ENCODE peak calls at places on chromosomes 5 and 9, in seven cellular contexts. R is NCI-H524 treated with DMSO at 0.1 percent for 48 hours; Z is M059J; B is WTC11; C is activated naive CD4-positive, alpha-beta T cell; X is C1 segment of cervical spinal cord; S is left colon. V is an unnamed sample.

GRCh38 chr9:136312436-136312835 is 8.5 kb upstream of the CCDC187 start:
- DNase-seq in R (no peak), Z (peak; percentile 44), B (no peak), C (no peak), X (peak; percentile 7), S (no peak), V (peak; percentile 30)

GRCh38 chr9:25677301-25678146 is 720 bp downstream of the TUSC1 start:
- DNase-seq in R (peak; percentile 28), Z (peak; percentile 89), B (peak; percentile 80), C (no peak), X (peak; percentile 78), S (peak; percentile 93), V (peak; percentile 7)

GRCh38 chr5:83034036-83034435 is 43.2 kb downstream of the TMEM167A start:
- DNase-seq in R (no peak), Z (no peak), B (no peak), C (no peak), X (no peak), S (no peak), V (no peak)

GRCh38 chr5:22889714-22890113 is 36.6 kb upstream of the CDH12 start:
- DNase-seq in R (peak; percentile 23), Z (no peak), B (no peak), C (no peak), X (no peak), S (no peak), V (peak; percentile 22)

GRCh38 chr5:110376281-110376916 is 350.1 kb downstream of the TMEM232 start:
- DNase-seq in R (no peak), Z (no peak), B (no peak), C (no peak), X (no peak), S (no peak), V (no peak)

GRCh38 chr9:135474915-135475314 is 4.7 kb upstream of the PPP1R26 start:
- DNase-seq in R (peak; percentile 24), Z (no peak), B (peak; percentile 75), C (no peak), X (no peak), S (no peak), V (peak; percentile 42)

GRCh38 chr5:143304836-143305475 is 98.5 kb downstream of the NR3C1 start:
- DNase-seq in R (no peak), Z (peak; percentile 53), B (no peak), C (no peak), X (no peak), S (no peak), V (no peak)

GRCh38 chr9:123176230-123176629 is 92.2 kb downstream of the STRBP start:
- DNase-seq in R (no peak), Z (peak; percentile 74), B (no peak), C (no peak), X (no peak), S (no peak), V (no peak)

GRCh38 chr5:159311063-159311462 is 19.2 kb downstream of the IL12B start:
- DNase-seq in R (no peak), Z (no peak), B (no peak), C (no peak), X (no peak), S (no peak), V (no peak)

GRCh38 chr5:102450313-102450990 is 48.3 kb downstream of the SLCO6A1 start:
- DNase-seq in R (no peak), Z (peak; percentile 55), B (peak; percentile 21), C (no peak), X (no peak), S (no peak), V (no peak)

GRCh38 chr5:126939887-126940286 is 90.5 kb downstream of the MARCHF3 start:
- DNase-seq in R (no peak), Z (peak; percentile 26), B (no peak), C (no peak), X (no peak), S (no peak), V (no peak)

GRCh38 chr9:128684325-128685021 is 4.5 kb upstream of the SET start:
- DNase-seq in R (peak; percentile 65), Z (peak; percentile 89), B (peak; percentile 81), C (peak; percentile 46), X (no peak), S (peak; percentile 92), V (no peak)

GRCh38 chr5:1640276-1640898 is 116.6 kb upstream of the LPCAT1 start:
- DNase-seq in R (no peak), Z (no peak), B (no peak), C (no peak), X (no peak), S (no peak), V (no peak)

GRCh38 chr9:131733601-131734061 is 6.2 kb downstream of the RAPGEF1 start:
- DNase-seq in R (peak; percentile 60), Z (peak; percentile 100), B (no peak), C (no peak), X (no peak), S (peak; percentile 62), V (no peak)

GRCh38 chr9:34365282-34365681 is 11.4 kb downstream of the MYORG start:
- DNase-seq in R (no peak), Z (no peak), B (no peak), C (no peak), X (no peak), S (no peak), V (no peak)

GRCh38 chr9:14309403-14309802 is 4.5 kb downstream of the NFIB start:
- DNase-seq in R (no peak), Z (no peak), B (no peak), C (no peak), X (no peak), S (no peak), V (no peak)

GRCh38 chr9:82498918-82499317 is 510.3 kb downstream of the SPATA31D1 start:
- DNase-seq in R (no peak), Z (no peak), B (no peak), C (no peak), X (no peak), S (no peak), V (no peak)

GRCh38 chr9:104082147-104082546 is 12.0 kb upstream of the SMC2 start:
- DNase-seq in R (no peak), Z (no peak), B (no peak), C (no peak), X (no peak), S (no peak), V (no peak)

GRCh38 chr9:108676344-108676743 is 179.4 kb downstream of the ACTL7B start:
- DNase-seq in R (no peak), Z (no peak), B (no peak), C (no peak), X (no peak), S (no peak), V (no peak)

GRCh38 chr9:121700831-121701419 is 49.5 kb downstream of the DAB2IP start:
- DNase-seq in R (no peak), Z (no peak), B (no peak), C (no peak), X (peak; percentile 11), S (no peak), V (no peak)

GRCh38 chr5:10573487-10574145 is 9.7 kb downstream of the ANKRD33B start:
- DNase-seq in R (no peak), Z (no peak), B (no peak), C (no peak), X (no peak), S (no peak), V (no peak)

GRCh38 chr5:95973793-95974325 is 12.2 kb upstream of the ELL2 start:
- DNase-seq in R (no peak), Z (peak; percentile 83), B (no peak), C (no peak), X (no peak), S (no peak), V (no peak)

V was measured in NCI-H2171.